ENCODE peak calls at places on chromosomes 16 and 17, in nine cellular contexts. Y, C, V, B, Q, S, P, K and J are unnamed samples.
A peak's percentile ranks its signal among the peaks of the same experiment; 100 is the strongest.

GRCh38 chr16:85755929-85756768 is 5.3 kb upstream of the C16orf74 start:
- DNase-seq in K (no peak), V (no peak), P (no peak), Q (no peak), Y (peak; percentile 57), C (no peak), S (no peak), B (no peak), J (no peak)

GRCh38 chr17:45430006-45430737 is 2.5 kb downstream of the ARHGAP27 start:
- DNase-seq in Q (no peak), B (no peak), C (no peak), K (no peak), Y (no peak), S (no peak), P (no peak), V (no peak), J (no peak)

GRCh38 chr17:1882836-1883235 is 53.0 kb downstream of the RPA1 start:
- DNase-seq in S (no peak), Y (no peak), K (peak; percentile 46), B (no peak), C (no peak), P (peak; percentile 44), V (peak; percentile 66), Q (no peak), J (no peak)

GRCh38 chr16:649646-650045 is 481 bp downstream of the WDR90 start:
- DNase-seq in Y (no peak), P (no peak), C (no peak), Q (no peak), B (peak; percentile 68), V (no peak), S (no peak), K (no peak), J (no peak)

GRCh38 chr16:8853150-8853549 is 15.7 kb downstream of the CARHSP1 start:
- DNase-seq in S (no peak), V (peak; percentile 37), B (no peak), Y (no peak), C (no peak), K (no peak), Q (no peak), P (no peak), J (no peak)

GRCh38 chr17:65627892-65628622 is 66.6 kb upstream of the AXIN2 start:
- DNase-seq in P (peak; percentile 82), C (peak; percentile 89), Q (peak; percentile 67), V (peak; percentile 77), S (no peak), Y (no peak), B (no peak), K (peak; percentile 70), J (no peak)

GRCh38 chr17:81470944-81471803 is 41.4 kb downstream of the ACTG1 start:
- DNase-seq in V (no peak), Y (no peak), S (no peak), C (no peak), K (peak; percentile 52), Q (no peak), B (no peak), P (no peak), J (no peak)

GRCh38 chr16:86545481-86545880 is 9.6 kb downstream of the MTHFSD start:
- DNase-seq in B (no peak), V (no peak), C (no peak), Y (no peak), P (no peak), Q (no peak), S (no peak), K (no peak), J (no peak)

GRCh38 chr16:8543258-8543657 is 47.1 kb downstream of the TMEM114 start:
- DNase-seq in K (no peak), B (no peak), S (no peak), C (no peak), P (no peak), Y (no peak), Q (no peak), V (no peak), J (no peak)

GRCh38 chr16:11233727-11234376 is 22.2 kb downstream of the SOCS1 start:
- DNase-seq in Q (no peak), P (no peak), S (no peak), K (no peak), V (no peak), Y (peak; percentile 32), B (peak; percentile 85), C (no peak), J (no peak)

GRCh38 chr16:54286330-54287017 is at the start of gene IRX3:
- DNase-seq in Y (no peak), Q (no peak), C (peak; percentile 63), P (peak; percentile 58), S (no peak), B (peak; percentile 57), K (peak; percentile 91), V (no peak), J (peak; percentile 39)

GRCh38 chr16:3478242-3478925 is 16.9 kb downstream of the C16orf90 start:
- DNase-seq in C (no peak), V (no peak), P (no peak), Q (no peak), K (no peak), S (no peak), Y (no peak), B (no peak), J (no peak)

GRCh38 chr17:60161598-60162330 is 12.0 kb downstream of the CA4 start:
- DNase-seq in P (no peak), Y (no peak), C (peak; percentile 7), Q (no peak), K (no peak), S (no peak), B (no peak), V (peak; percentile 76), J (no peak)

GRCh38 chr17:19487009-19487600 is 46.5 kb upstream of the SLC47A1 start:
- DNase-seq in P (no peak), B (no peak), V (no peak), C (no peak), Q (no peak), K (no peak), Y (no peak), S (no peak), J (no peak)

GRCh38 chr17:7840441-7840840 is 6.4 kb downstream of the KDM6B start:
- DNase-seq in B (no peak), S (no peak), V (no peak), Q (no peak), P (no peak), K (no peak), C (no peak), Y (no peak), J (no peak)

GRCh38 chr17:82070611-82071010 is 5.0 kb upstream of the DUS1L start:
- DNase-seq in B (no peak), Y (no peak), Q (no peak), P (no peak), K (no peak), V (no peak), C (no peak), S (no peak), J (no peak)

GRCh38 chr16:69611103-69611640 is 45.4 kb downstream of the NFAT5 start:
- DNase-seq in B (no peak), S (no peak), Y (no peak), Q (no peak), P (no peak), K (no peak), V (no peak), C (no peak), J (no peak)

GRCh38 chr16:17461951-17462729 is 8.6 kb downstream of the XYLT1 start:
- DNase-seq in P (no peak), V (no peak), K (no peak), B (no peak), C (no peak), Q (no peak), S (no peak), Y (no peak), J (no peak)

GRCh38 chr17:10083864-10084263 is 114.5 kb downstream of the GAS7 start:
- DNase-seq in P (no peak), S (no peak), C (no peak), Y (no peak), B (no peak), K (no peak), Q (no peak), V (no peak), J (no peak)

GRCh38 chr16:8966781-8967436 is 3.2 kb upstream of the USP7 start:
- DNase-seq in K (no peak), V (no peak), C (no peak), Q (no peak), S (no peak), Y (no peak), B (no peak), P (no peak), J (no peak)

GRCh38 chr17:78921437-78921971 is 3.7 kb downstream of the TIMP2 start:
- DNase-seq in K (no peak), Y (no peak), P (no peak), V (no peak), C (no peak), B (no peak), Q (no peak), S (no peak), J (no peak)